ENCODE peak calls at places on chromosomes 12 and 14, in seven cellular contexts. I, Z, D, J, S, X and N are unnamed samples.

GRCh38 chr14:76644875-76645518 is 116.3 kb upstream of the VASH1 start:
- DNase-seq in X (no peak), D (peak), J (peak), I (no peak), Z (peak), S (peak), N (no peak)

GRCh38 chr12:54932691-54933090 is 51.9 kb downstream of the TESPA1 start:
- DNase-seq in D (no peak), Z (no peak), I (no peak), J (no peak), S (peak), X (no peak), N (no peak)

GRCh38 chr12:27531916-27532315 is 7.9 kb downstream of the PPFIBP1 start:
- DNase-seq in S (peak), I (no peak), X (no peak), D (no peak), Z (no peak), J (no peak), N (no peak)

GRCh38 chr12:14238224-14238792 is 127.2 kb upstream of the ATF7IP start:
- DNase-seq in S (peak), D (peak), I (no peak), X (no peak), J (no peak), Z (no peak), N (no peak)

GRCh38 chr14:61147898-61148549 is 133.1 kb downstream of the TMEM30B start:
- DNase-seq in X (no peak), J (no peak), S (peak), D (peak), I (peak), Z (no peak), N (peak)

GRCh38 chr12:83823386-83824045 is 1089.1 kb downstream of the SLC6A15 start:
- DNase-seq in I (no peak), X (peak), J (peak), Z (peak), D (no peak), S (peak), N (no peak)

GRCh38 chr14:60968671-60969070 is 12.2 kb downstream of the TRMT5 start:
- DNase-seq in I (no peak), X (no peak), J (no peak), S (peak), Z (no peak), D (no peak), N (no peak)

GRCh38 chr14:61472025-61472672 is 150.8 kb downstream of the PRKCH start:
- DNase-seq in Z (no peak), S (peak), I (no peak), D (peak), J (no peak), X (peak), N (no peak)

GRCh38 chr12:93273834-93274705 is 103.7 kb upstream of the NUDT4 start:
- DNase-seq in I (no peak), X (no peak), J (peak), Z (no peak), D (no peak), S (peak), N (no peak)

GRCh38 chr12:117279606-117280005 is 81.8 kb downstream of the NOS1 start:
- DNase-seq in J (no peak), Z (no peak), I (no peak), S (no peak), X (no peak), D (no peak), N (no peak)

GRCh38 chr12:67498981-67499380 is 149.6 kb upstream of the DYRK2 start:
- DNase-seq in X (no peak), S (no peak), Z (no peak), I (no peak), D (no peak), J (no peak), N (no peak)

GRCh38 chr14:100850841-100851585 is 25.1 kb downstream of the MEG3 start:
- DNase-seq in J (peak), S (peak), X (peak), D (no peak), Z (peak), I (no peak), N (no peak)

GRCh38 chr14:104346112-104346462 is 207.7 kb downstream of the KIF26A start:
- DNase-seq in X (no peak), D (no peak), I (no peak), J (peak), Z (no peak), S (no peak), N (no peak)

GRCh38 chr12:105025890-105026289 is 39.8 kb downstream of the NOPCHAP1 start:
- DNase-seq in Z (no peak), D (peak), I (peak), X (no peak), J (no peak), S (no peak), N (no peak)

GRCh38 chr14:53538316-53538851 is 385.3 kb upstream of the DDHD1 start:
- DNase-seq in Z (no peak), X (no peak), I (no peak), D (no peak), S (no peak), J (no peak), N (no peak)

GRCh38 chr12:19402743-19403400 is 36.4 kb upstream of the AEBP2 start:
- DNase-seq in S (peak), J (no peak), X (peak), D (peak), I (peak), Z (no peak), N (no peak)

GRCh38 chr14:83779266-83779665 is 1750.7 kb upstream of the FLRT2 start:
- DNase-seq in Z (no peak), I (no peak), J (no peak), D (peak), S (peak), X (no peak), N (no peak)

GRCh38 chr14:39393289-39393688 is 38.9 kb downstream of the FBXO33 start:
- DNase-seq in D (no peak), J (no peak), X (peak), Z (no peak), S (peak), I (no peak), N (no peak)

GRCh38 chr14:88829188-88829587 is 4.7 kb downstream of the TTC8 start:
- DNase-seq in X (no peak), J (no peak), Z (no peak), D (no peak), S (no peak), I (no peak), N (no peak)

GRCh38 chr14:98888281-98888680 is 383.7 kb downstream of the BCL11B start:
- DNase-seq in Z (no peak), J (no peak), D (no peak), S (no peak), I (no peak), X (no peak), N (no peak)

GRCh38 chr12:64877363-64878004 is 53.0 kb downstream of the TBC1D30 start:
- DNase-seq in D (no peak), S (no peak), I (no peak), Z (peak), J (no peak), X (no peak), N (no peak)

GRCh38 chr12:14963520-14963919 is 2.1 kb upstream of the ARHGDIB start:
- DNase-seq in J (no peak), S (no peak), I (no peak), D (no peak), Z (no peak), X (no peak), N (no peak)

GRCh38 chr12:120720234-120720968 is 5.2 kb upstream of the ACADS start:
- DNase-seq in Z (no peak), X (no peak), D (peak), I (no peak), S (peak), J (no peak), N (peak)

GRCh38 chr12:54984602-54985376 is at the start of gene TESPA1:
- DNase-seq in Z (peak), S (no peak), I (peak), X (no peak), D (no peak), J (no peak), N (peak)

GRCh38 chr12:102526701-102527100 is 46.3 kb upstream of the IGF1 start:
- DNase-seq in S (no peak), D (no peak), Z (no peak), I (no peak), X (no peak), J (no peak), N (no peak)

GRCh38 chr14:61652526-61653262 is 42.6 kb upstream of the HIF1A start:
- DNase-seq in J (no peak), X (no peak), D (no peak), Z (no peak), S (no peak), I (no peak), N (no peak)

GRCh38 chr14:51620036-51620435 is 31.7 kb upstream of the FRMD6 start:
- DNase-seq in D (no peak), S (no peak), Z (no peak), X (no peak), J (no peak), I (no peak), N (no peak)

GRCh38 chr12:46364777-46365580 is 7.6 kb downstream of the SLC38A2 start:
- DNase-seq in D (peak), X (peak), S (peak), I (peak), J (no peak), Z (no peak), N (peak)

DNA sequence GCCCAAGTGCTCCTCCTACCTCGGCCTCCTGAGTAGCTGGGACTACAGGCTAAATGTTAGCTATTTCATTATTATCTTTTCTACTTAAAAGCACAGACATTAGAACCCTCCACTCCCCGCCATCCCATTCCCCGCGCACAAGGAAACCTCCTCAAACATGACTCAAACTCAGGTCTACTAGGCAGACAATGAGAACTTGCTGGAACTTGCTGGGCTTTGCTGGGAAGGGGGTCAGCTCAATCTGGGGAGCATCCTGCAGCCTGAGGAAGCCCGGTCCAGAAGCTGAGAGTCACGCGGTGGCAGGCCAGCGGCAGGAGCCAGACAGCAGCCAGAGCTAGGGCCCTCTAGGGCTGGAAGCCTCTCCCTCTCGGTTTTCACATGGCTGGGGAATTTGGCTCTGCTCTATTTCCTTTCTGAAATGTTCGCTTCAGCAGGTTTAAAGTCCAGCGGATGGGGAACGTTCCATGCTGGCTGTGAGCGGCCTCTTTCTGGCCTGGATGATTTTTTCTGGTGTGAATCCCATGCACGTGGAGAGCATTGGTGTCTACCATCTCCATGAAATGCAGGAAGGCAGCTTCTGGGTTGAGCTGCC is 68.5 kb downstream of the SLC6A12 start:
- DNase-seq in J (no peak), I (no peak), D (no peak), S (peak), Z (no peak), X (no peak), N (no peak)
- TF ChIP-seq CTCF in J (no peak), I (no peak), D (no peak), S (no peak), Z (no peak), X (no peak), N (no peak)

DNA sequence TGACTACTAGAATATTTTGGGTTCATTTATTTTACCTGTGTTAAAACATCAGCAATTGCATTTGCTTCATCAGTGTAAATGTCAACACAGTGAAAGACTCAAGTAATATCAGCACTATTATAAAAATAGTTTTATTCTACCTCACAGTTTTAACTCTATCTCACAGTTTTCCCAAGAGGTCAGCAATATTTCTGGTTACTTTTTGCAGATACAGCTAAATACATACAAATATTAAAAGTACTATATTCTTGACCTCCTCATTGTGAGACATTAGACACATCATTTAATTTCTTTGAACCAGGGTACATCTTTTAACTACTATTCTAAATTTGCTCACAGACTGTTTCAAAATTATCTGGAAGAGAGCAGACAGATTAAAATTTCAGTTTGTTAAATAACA is 321.7 kb upstream of the OR4E1 start:
- DNase-seq in S (no peak), X (no peak), I (no peak), D (no peak), Z (no peak), J (no peak), N (no peak)
- TF ChIP-seq CTCF in S (no peak), X (no peak), I (no peak), D (no peak), Z (no peak), J (no peak), N (no peak)

GRCh38 chr12:3311491-3312103 is 179.4 kb upstream of the PRMT8 start:
- DNase-seq in X (no peak), Z (no peak), J (no peak), D (no peak), I (no peak), S (no peak), N (no peak)

GRCh38 chr12:3314306-3314663 is 176.7 kb upstream of the PRMT8 start:
- DNase-seq in I (no peak), J (no peak), S (no peak), Z (no peak), D (no peak), X (no peak), N (no peak)

GRCh38 chr12:3315201-3315661 is 175.8 kb upstream of the PRMT8 start:
- DNase-seq in X (peak), Z (no peak), S (peak), D (peak), I (no peak), J (peak), N (peak)

GRCh38 chr12:3313066-3313465 is 177.9 kb upstream of the PRMT8 start:
- DNase-seq in Z (no peak), I (no peak), D (peak), X (no peak), S (peak), J (no peak), N (no peak)

GRCh38 chr12:3313655-3314305 is 177.2 kb upstream of the PRMT8 start:
- DNase-seq in D (peak), J (no peak), Z (peak), X (peak), S (no peak), I (no peak), N (no peak)
- TF ChIP-seq CTCF in D (peak), J (peak), Z (peak), X (peak), S (peak), I (no peak), N (no peak)

GRCh38 chr12:108110844-108111243 is 18.2 kb upstream of the WSCD2 start:
- DNase-seq in J (no peak), Z (no peak), D (no peak), X (no peak), S (no peak), I (no peak), N (no peak)

GRCh38 chr12:108109954-108110353 is 19.1 kb upstream of the WSCD2 start:
- DNase-seq in Z (no peak), D (no peak), J (no peak), I (no peak), S (no peak), X (no peak), N (no peak)

GRCh38 chr12:108115746-108116125 is 13.4 kb upstream of the WSCD2 start:
- DNase-seq in X (no peak), D (no peak), Z (no peak), I (no peak), S (no peak), J (no peak), N (no peak)

GRCh38 chr12:108115123-108115745 is 13.9 kb upstream of the WSCD2 start:
- DNase-seq in S (no peak), I (no peak), D (no peak), J (no peak), Z (no peak), X (no peak), N (no peak)

DNA sequence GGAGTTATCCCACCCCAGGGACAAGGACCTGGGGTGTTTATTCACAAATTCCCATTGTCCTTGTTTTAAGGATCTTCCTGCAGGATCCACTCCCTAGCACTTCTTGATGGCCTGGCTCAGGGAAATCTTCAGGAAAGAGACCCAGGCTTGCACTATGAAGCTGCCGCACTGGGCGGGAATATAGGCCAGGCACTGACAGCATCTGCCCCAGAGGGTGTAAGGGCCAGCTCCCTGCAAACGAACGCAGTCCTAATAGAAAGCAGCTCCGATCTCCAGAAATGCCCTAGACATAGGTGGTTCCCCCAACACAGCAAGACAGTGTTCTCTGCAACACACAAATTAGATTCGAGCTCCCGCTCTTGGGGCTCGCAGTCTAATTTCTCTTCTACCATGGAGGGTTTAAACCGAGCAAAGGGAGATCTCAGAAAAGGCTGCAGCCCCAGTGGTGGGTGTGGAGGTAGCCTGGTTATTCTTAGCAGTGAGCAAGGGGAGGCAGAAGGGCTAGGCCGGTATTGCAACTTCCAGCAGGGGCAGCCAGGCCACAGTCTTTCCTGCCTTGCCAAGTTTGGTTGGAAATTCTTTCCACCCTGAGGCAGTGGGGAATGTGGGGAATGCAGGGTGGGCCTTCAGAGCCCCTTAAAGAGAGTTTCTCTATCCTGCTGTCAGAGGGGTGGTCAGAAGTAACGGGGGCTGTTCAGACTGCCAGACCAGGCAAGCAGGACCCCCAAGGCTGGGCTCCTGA is 16.1 kb upstream of the WSCD2 start:
- DNase-seq in D (no peak), J (no peak), Z (no peak), X (no peak), I (no peak), S (no peak), N (no peak)
- TF ChIP-seq CTCF in D (no peak), J (no peak), Z (no peak), X (no peak), I (no peak), S (no peak), N (no peak)

DNA sequence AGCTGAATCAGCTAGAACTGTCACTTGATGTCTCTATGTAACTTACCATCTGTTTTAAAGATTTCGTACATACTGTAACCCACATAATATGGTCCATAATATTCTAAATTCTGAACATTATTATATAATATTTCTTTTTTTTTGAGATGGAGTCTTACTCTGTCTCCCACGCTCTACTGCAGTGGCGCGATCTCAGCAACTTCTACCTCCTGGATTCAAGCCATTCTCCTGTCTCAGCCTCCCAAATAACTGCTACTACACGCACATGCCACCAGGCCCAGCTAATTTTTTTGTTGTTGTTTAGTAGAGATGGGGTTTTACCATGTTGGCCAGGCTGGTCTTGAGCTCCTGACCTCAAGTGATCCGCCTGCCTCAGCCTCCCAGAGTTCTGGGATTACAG is 416.7 kb upstream of the RGS6 start:
- DNase-seq in D (no peak), I (no peak), X (no peak), S (no peak), J (no peak), Z (no peak), N (no peak)
- TF ChIP-seq CTCF in D (no peak), I (no peak), X (no peak), S (no peak), J (no peak), Z (no peak), N (no peak)

DNA sequence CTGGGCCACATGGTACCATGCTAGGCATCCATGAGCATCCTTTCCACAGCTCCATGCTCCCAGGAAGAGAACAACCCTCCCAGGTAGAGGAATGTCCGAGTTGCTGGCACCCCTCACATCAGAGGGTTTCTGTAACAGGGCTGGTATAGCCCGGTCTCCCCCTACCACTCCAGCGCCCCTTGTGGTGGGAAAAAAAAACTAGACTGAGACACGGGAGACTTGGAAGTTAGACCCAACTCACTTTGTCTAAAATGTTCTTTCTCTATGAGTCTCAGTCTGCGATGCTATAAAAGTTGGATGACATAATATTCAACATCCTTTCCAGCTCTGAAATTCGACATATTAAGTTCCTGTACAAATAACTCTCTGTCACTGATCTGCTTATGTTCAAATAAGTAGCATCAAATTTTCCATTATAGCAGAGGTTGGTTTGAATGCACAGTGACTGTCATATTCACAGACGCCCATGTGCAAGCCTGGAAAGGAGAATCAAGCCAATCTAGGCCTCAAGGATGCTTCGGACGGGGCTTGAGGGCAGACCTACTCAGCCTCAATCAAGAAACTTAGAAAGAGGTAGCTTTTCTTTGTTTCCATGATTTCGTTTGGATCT is 25.7 kb upstream of the TC2N start:
- DNase-seq in S (no peak), Z (peak), I (no peak), X (no peak), D (no peak), J (no peak), N (no peak)
- TF ChIP-seq CTCF in S (peak), Z (peak), I (peak), X (peak), D (peak), J (peak), N (peak)

GRCh38 chr12:130041983-130042812 is 120.1 kb upstream of the FZD10 start:
- DNase-seq in Z (peak), J (no peak), X (no peak), I (no peak), D (no peak), S (peak), N (no peak)
- TF ChIP-seq CTCF in Z (peak), J (no peak), X (no peak), I (peak), D (peak), S (peak), N (peak)